ENCODE peak calls at places on chromosomes 3 and 15, in five cellular contexts. One of them, this sample, is unnamed.

GRCh38 chr15:94576889-94577533 is 345.6 kb downstream of the MCTP2 start:
- DNase-seq in heart left ventricle: no peak
- DNase-seq in fibroblast of lung: peak
- DNase-seq in IMR-90: no peak
- DNase-seq in astrocyte: no peak
- DNase-seq in this sample: no peak

GRCh38 chr15:66094331-66094730 is 159.2 kb downstream of the MEGF11 start:
- DNase-seq in IMR-90: no peak
- DNase-seq in heart left ventricle: no peak
- DNase-seq in fibroblast of lung: no peak
- DNase-seq in astrocyte: no peak
- DNase-seq in this sample: no peak

GRCh38 chr15:52124270-52124878 is 11.8 kb upstream of the BCL2L10 start:
- DNase-seq in IMR-90: peak
- DNase-seq in heart left ventricle: no peak
- DNase-seq in fibroblast of lung: no peak
- DNase-seq in astrocyte: no peak
- DNase-seq in this sample: no peak

GRCh38 chr3:128875556-128876120 is 3.8 kb upstream of the ACAD9 start:
- DNase-seq in IMR-90: no peak
- DNase-seq in heart left ventricle: peak
- DNase-seq in astrocyte: no peak
- DNase-seq in fibroblast of lung: peak
- DNase-seq in this sample: no peak

GRCh38 chr3:149395107-149396089 is 17.9 kb upstream of the TM4SF1 start:
- DNase-seq in astrocyte: peak
- DNase-seq in IMR-90: peak
- DNase-seq in fibroblast of lung: peak
- DNase-seq in heart left ventricle: no peak
- DNase-seq in this sample: no peak

GRCh38 chr3:12557472-12558105 is 702 bp downstream of the MKRN2 start:
- DNase-seq in astrocyte: peak
- DNase-seq in IMR-90: peak
- DNase-seq in heart left ventricle: no peak
- DNase-seq in fibroblast of lung: peak
- DNase-seq in this sample: no peak

GRCh38 chr3:69186575-69187093 is 64.2 kb upstream of the LMOD3 start:
- DNase-seq in IMR-90: no peak
- DNase-seq in fibroblast of lung: no peak
- DNase-seq in astrocyte: no peak
- DNase-seq in heart left ventricle: no peak
- DNase-seq in this sample: no peak

GRCh38 chr3:129277829-129278271 is 820 bp upstream of the HMCES start:
- DNase-seq in astrocyte: no peak
- DNase-seq in heart left ventricle: no peak
- DNase-seq in IMR-90: peak
- DNase-seq in fibroblast of lung: no peak
- DNase-seq in this sample: no peak

GRCh38 chr3:54817628-54818027 is 110.2 kb downstream of the LRTM1 start:
- DNase-seq in IMR-90: peak
- DNase-seq in fibroblast of lung: no peak
- DNase-seq in heart left ventricle: no peak
- DNase-seq in astrocyte: peak
- DNase-seq in this sample: no peak

GRCh38 chr3:59425942-59426341 is 376.1 kb upstream of the CFAP20DC start:
- DNase-seq in IMR-90: no peak
- DNase-seq in heart left ventricle: no peak
- DNase-seq in fibroblast of lung: no peak
- DNase-seq in astrocyte: no peak
- DNase-seq in this sample: no peak

GRCh38 chr15:98322551-98322950 is 325.8 kb upstream of the IGF1R start:
- DNase-seq in fibroblast of lung: no peak
- DNase-seq in heart left ventricle: no peak
- DNase-seq in IMR-90: no peak
- DNase-seq in astrocyte: no peak
- DNase-seq in this sample: no peak

GRCh38 chr3:186102687-186103086 is 6.2 kb downstream of the ETV5 start:
- DNase-seq in astrocyte: no peak
- DNase-seq in heart left ventricle: no peak
- DNase-seq in fibroblast of lung: peak
- DNase-seq in IMR-90: peak
- DNase-seq in this sample: no peak

GRCh38 chr15:81516461-81516860 is 142.4 kb upstream of the TMC3 start:
- DNase-seq in heart left ventricle: no peak
- DNase-seq in IMR-90: peak
- DNase-seq in astrocyte: peak
- DNase-seq in fibroblast of lung: peak
- DNase-seq in this sample: no peak

GRCh38 chr3:67048067-67048715 is 50.1 kb downstream of the KBTBD8 start:
- DNase-seq in astrocyte: no peak
- DNase-seq in fibroblast of lung: no peak
- DNase-seq in IMR-90: no peak
- DNase-seq in heart left ventricle: no peak
- DNase-seq in this sample: no peak

GRCh38 chr15:84840741-84841429 is 23.7 kb downstream of the ALPK3 start:
- DNase-seq in fibroblast of lung: peak
- DNase-seq in IMR-90: peak
- DNase-seq in astrocyte: peak
- DNase-seq in heart left ventricle: peak
- DNase-seq in this sample: peak

GRCh38 chr15:57610130-57610529 is 18.4 kb downstream of the MYZAP start:
- DNase-seq in fibroblast of lung: peak
- DNase-seq in heart left ventricle: peak
- DNase-seq in astrocyte: peak
- DNase-seq in IMR-90: peak
- DNase-seq in this sample: peak

GRCh38 chr3:133092676-133093075 is 54.5 kb downstream of the TMEM108 start:
- DNase-seq in fibroblast of lung: no peak
- DNase-seq in heart left ventricle: no peak
- DNase-seq in IMR-90: peak
- DNase-seq in astrocyte: peak
- DNase-seq in this sample: no peak

GRCh38 chr15:37860896-37861295 is 73.5 kb upstream of the TMCO5A start:
- DNase-seq in IMR-90: no peak
- DNase-seq in heart left ventricle: no peak
- DNase-seq in fibroblast of lung: no peak
- DNase-seq in astrocyte: no peak
- DNase-seq in this sample: no peak

GRCh38 chr15:58987036-58987435 is 427 bp upstream of the RNF111 start:
- DNase-seq in astrocyte: no peak
- DNase-seq in IMR-90: peak
- DNase-seq in fibroblast of lung: no peak
- DNase-seq in heart left ventricle: no peak
- DNase-seq in this sample: no peak

GRCh38 chr3:155382396-155383042 is 89.0 kb upstream of the STRIT1 start:
- DNase-seq in heart left ventricle: peak
- DNase-seq in astrocyte: peak
- DNase-seq in IMR-90: peak
- DNase-seq in fibroblast of lung: peak
- DNase-seq in this sample: no peak

GRCh38 chr3:4271834-4272233 is 31.3 kb upstream of the SETMAR start:
- DNase-seq in heart left ventricle: no peak
- DNase-seq in fibroblast of lung: peak
- DNase-seq in IMR-90: peak
- DNase-seq in astrocyte: peak
- DNase-seq in this sample: no peak

GRCh38 chr15:37289109-37289765 is 188.9 kb upstream of the MEIS2 start:
- DNase-seq in IMR-90: peak
- DNase-seq in heart left ventricle: no peak
- DNase-seq in fibroblast of lung: peak
- DNase-seq in astrocyte: no peak
- DNase-seq in this sample: no peak

GRCh38 chr3:186506846-186507245 is 37.3 kb downstream of the CRYGS start:
- DNase-seq in IMR-90: no peak
- DNase-seq in fibroblast of lung: no peak
- DNase-seq in astrocyte: peak
- DNase-seq in heart left ventricle: no peak
- DNase-seq in this sample: no peak

GRCh38 chr3:29410660-29411405 is 130.0 kb downstream of the RBMS3 start:
- DNase-seq in astrocyte: no peak
- DNase-seq in fibroblast of lung: peak
- DNase-seq in heart left ventricle: no peak
- DNase-seq in IMR-90: no peak
- DNase-seq in this sample: no peak

GRCh38 chr3:29410200-29410599 is 129.3 kb downstream of the RBMS3 start:
- DNase-seq in IMR-90: no peak
- DNase-seq in fibroblast of lung: no peak
- DNase-seq in heart left ventricle: no peak
- DNase-seq in astrocyte: no peak
- DNase-seq in this sample: no peak

GRCh38 chr3:29408676-29409075 is 127.8 kb downstream of the RBMS3 start:
- DNase-seq in fibroblast of lung: no peak
- DNase-seq in IMR-90: no peak
- DNase-seq in heart left ventricle: no peak
- DNase-seq in astrocyte: peak
- DNase-seq in this sample: no peak

GRCh38 chr3:29409409-29409808 is 128.5 kb downstream of the RBMS3 start:
- DNase-seq in fibroblast of lung: no peak
- DNase-seq in IMR-90: peak
- DNase-seq in astrocyte: peak
- DNase-seq in heart left ventricle: no peak
- DNase-seq in this sample: no peak

DNA sequence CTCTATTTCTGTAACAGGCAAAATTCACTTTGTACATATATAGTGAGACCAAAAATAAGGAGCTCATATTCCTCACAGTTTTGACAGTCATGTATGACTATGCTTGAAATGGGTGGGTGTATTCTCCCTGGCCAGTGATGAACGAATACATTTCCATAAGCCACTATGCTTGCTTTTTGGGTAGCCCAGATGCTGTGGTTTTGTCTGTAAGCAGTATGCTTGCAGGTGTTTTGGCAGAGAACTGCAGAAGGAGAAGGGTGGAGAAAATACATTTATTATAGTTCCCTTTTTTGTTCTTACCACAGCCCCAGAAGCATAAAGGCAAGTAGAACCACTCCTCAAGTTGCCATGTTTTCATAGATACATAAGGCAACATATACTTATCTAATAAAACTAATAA is 131.2 kb downstream of the RBMS3 start:
- DNase-seq in heart left ventricle: no peak
- DNase-seq in IMR-90: peak
- DNase-seq in astrocyte: peak
- DNase-seq in fibroblast of lung: no peak
- DNase-seq in this sample: no peak
- H3K27ac ChIP-seq in heart left ventricle: no peak
- H3K27ac ChIP-seq in IMR-90: no peak
- H3K27ac ChIP-seq in astrocyte: no peak
- H3K27ac ChIP-seq in fibroblast of lung: no peak
- H3K27ac ChIP-seq in this sample: no peak

GRCh38 chr3:103166890-103167289 is 732.1 kb downstream of the ZPLD1 start:
- DNase-seq in astrocyte: no peak
- DNase-seq in fibroblast of lung: no peak
- DNase-seq in heart left ventricle: no peak
- DNase-seq in IMR-90: no peak
- DNase-seq in this sample: no peak

GRCh38 chr3:103167850-103168249 is 733.0 kb downstream of the ZPLD1 start:
- DNase-seq in IMR-90: no peak
- DNase-seq in astrocyte: no peak
- DNase-seq in fibroblast of lung: no peak
- DNase-seq in heart left ventricle: no peak
- DNase-seq in this sample: no peak

GRCh38 chr3:103173940-103174339 is 739.1 kb downstream of the ZPLD1 start:
- DNase-seq in fibroblast of lung: no peak
- DNase-seq in heart left ventricle: no peak
- DNase-seq in IMR-90: no peak
- DNase-seq in astrocyte: no peak
- DNase-seq in this sample: no peak

GRCh38 chr3:103170651-103171050 is 735.8 kb downstream of the ZPLD1 start:
- DNase-seq in heart left ventricle: no peak
- DNase-seq in astrocyte: no peak
- DNase-seq in IMR-90: no peak
- DNase-seq in fibroblast of lung: no peak
- DNase-seq in this sample: no peak

GRCh38 chr3:103169289-103169688 is 734.5 kb downstream of the ZPLD1 start:
- DNase-seq in IMR-90: no peak
- DNase-seq in fibroblast of lung: no peak
- DNase-seq in heart left ventricle: no peak
- DNase-seq in astrocyte: peak
- DNase-seq in this sample: no peak
- TF ChIP-seq CTCF in IMR-90: no peak
- TF ChIP-seq CTCF in fibroblast of lung: no peak
- TF ChIP-seq CTCF in heart left ventricle: no peak
- TF ChIP-seq CTCF in astrocyte: no peak
- TF ChIP-seq CTCF in this sample: no peak

GRCh38 chr3:58041182-58041825 is 33.1 kb downstream of the FLNB start:
- DNase-seq in astrocyte: no peak
- DNase-seq in fibroblast of lung: no peak
- DNase-seq in heart left ventricle: no peak
- DNase-seq in IMR-90: peak
- DNase-seq in this sample: no peak
- H3K27ac ChIP-seq in astrocyte: peak
- H3K27ac ChIP-seq in fibroblast of lung: peak
- H3K27ac ChIP-seq in heart left ventricle: peak
- H3K27ac ChIP-seq in IMR-90: peak
- H3K27ac ChIP-seq in this sample: no peak

GRCh38 chr3:134881305-134881704 is 86.2 kb downstream of the EPHB1 start:
- DNase-seq in fibroblast of lung: no peak
- DNase-seq in IMR-90: no peak
- DNase-seq in heart left ventricle: no peak
- DNase-seq in astrocyte: no peak
- DNase-seq in this sample: no peak
- TF ChIP-seq CTCF in fibroblast of lung: no peak
- TF ChIP-seq CTCF in IMR-90: no peak
- TF ChIP-seq CTCF in heart left ventricle: no peak
- TF ChIP-seq CTCF in astrocyte: no peak
- TF ChIP-seq CTCF in this sample: no peak

DNA sequence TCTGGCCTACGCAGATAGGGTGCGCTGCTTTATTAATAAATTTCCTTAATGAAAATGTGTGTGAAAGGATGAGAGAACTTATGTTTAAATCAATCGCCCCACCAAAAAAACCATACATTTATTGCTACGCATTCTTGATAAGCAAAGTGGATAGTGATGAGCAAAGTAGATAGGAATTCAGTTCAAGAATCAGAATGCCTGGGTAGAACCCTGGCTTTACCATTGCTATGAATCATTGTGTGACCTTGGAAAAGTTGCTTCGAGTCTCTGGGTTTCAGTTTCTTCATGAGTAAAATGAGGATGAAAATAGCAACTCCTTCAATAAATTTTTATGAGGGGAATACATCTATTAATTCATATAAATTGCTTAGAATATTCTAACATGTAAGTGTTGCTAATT is 2.6 kb upstream of the ALCAM start:
- DNase-seq in fibroblast of lung: peak
- DNase-seq in IMR-90: peak
- DNase-seq in astrocyte: peak
- DNase-seq in heart left ventricle: no peak
- DNase-seq in this sample: no peak
- H3K27ac ChIP-seq in fibroblast of lung: peak
- H3K27ac ChIP-seq in IMR-90: no peak
- H3K27ac ChIP-seq in astrocyte: peak
- H3K27ac ChIP-seq in heart left ventricle: no peak
- H3K27ac ChIP-seq in this sample: no peak

This sample was measured in coronary artery.